ENCODE peak calls at places on chromosome 6, in nine cellular contexts. S is pancreas, X is heart left ventricle, H is cardiac muscle cell, K is fibroblast of lung, A is SJSA1, R is neural progenitor cell, Z is mammary epithelial cell, Y is GM23338. L is an unnamed sample.

GRCh38 chr6:156776841-156777576 is at the start of gene ARID1B:
- DNase-seq in H (peak), X (peak), A (peak), K (peak), Z (peak), S (peak), Y (peak), R (peak), L (peak)

GRCh38 chr6:32796848-32797776 is 19.7 kb downstream of the HLA-DOB start:
- DNase-seq in A (peak), X (peak), K (peak), S (peak), H (peak), Y (peak), Z (peak), R (peak), L (peak)

GRCh38 chr6:22421187-22421586 is 124.4 kb upstream of the PRL start:
- DNase-seq in S (no peak), Z (peak), K (no peak), X (no peak), H (no peak), A (peak), Y (no peak), R (no peak), L (no peak)

GRCh38 chr6:42158011-42158410 is 15.2 kb upstream of the GUCA1A start:
- DNase-seq in A (no peak), H (no peak), Y (no peak), R (no peak), S (no peak), Z (no peak), X (no peak), K (peak), L (no peak)

GRCh38 chr6:137641474-137642077 is 147.4 kb upstream of the OLIG3 start:
- DNase-seq in A (peak), R (peak), X (no peak), S (peak), Y (peak), H (peak), Z (peak), K (peak), L (peak)

GRCh38 chr6:154510144-154510905 is at the start of gene CNKSR3:
- DNase-seq in R (peak), X (peak), Y (peak), H (peak), A (peak), K (peak), S (peak), Z (peak), L (peak)

GRCh38 chr6:83708970-83709747 is at the start of gene SNAP91:
- DNase-seq in Y (peak), S (peak), Z (no peak), H (peak), A (no peak), X (peak), K (no peak), R (peak), L (peak)

GRCh38 chr6:94902974-94903628 is 674.2 kb upstream of the MANEA start:
- DNase-seq in H (no peak), Z (no peak), S (no peak), X (no peak), R (peak), K (no peak), A (no peak), Y (peak), L (no peak)

GRCh38 chr6:129767776-129768490 is 58.0 kb upstream of the ARHGAP18 start:
- DNase-seq in X (no peak), S (no peak), Y (no peak), A (no peak), K (peak), H (no peak), R (peak), Z (no peak), L (no peak)

GRCh38 chr6:101000334-101000733 is 119.2 kb upstream of the ASCC3 start:
- DNase-seq in H (no peak), A (no peak), S (no peak), X (no peak), Z (peak), Y (no peak), K (no peak), R (no peak), L (no peak)

GRCh38 chr6:83827050-83827449 is 26.1 kb upstream of the RIPPLY2 start:
- DNase-seq in K (no peak), Y (no peak), S (no peak), A (no peak), H (no peak), Z (peak), X (no peak), R (peak), L (no peak)

GRCh38 chr6:3489032-3489757 is 32.3 kb upstream of the SLC22A23 start:
- DNase-seq in X (no peak), A (peak), H (no peak), S (no peak), Y (peak), R (no peak), Z (peak), K (no peak), L (no peak)

GRCh38 chr6:166587631-166588413 is 1.3 kb upstream of the RAMACL start:
- DNase-seq in A (no peak), Z (no peak), H (no peak), K (no peak), Y (no peak), S (no peak), R (peak), X (no peak), L (peak)

GRCh38 chr6:24501374-24501773 is 6.6 kb downstream of the ALDH5A1 start:
- DNase-seq in H (no peak), A (no peak), Y (no peak), X (no peak), K (no peak), S (no peak), Z (no peak), R (no peak), L (no peak)

GRCh38 chr6:79215233-79215824 is 19.2 kb downstream of the HMGN3 start:
- DNase-seq in R (peak), K (peak), Z (no peak), Y (peak), H (peak), A (no peak), S (no peak), X (no peak), L (no peak)

GRCh38 chr6:152897807-152898399 is 84.9 kb downstream of the FBXO5 start:
- DNase-seq in S (peak), A (peak), R (peak), H (peak), Z (peak), Y (peak), K (peak), X (peak), L (no peak)

GRCh38 chr6:137547601-137548000 is 53.4 kb upstream of the OLIG3 start:
- DNase-seq in Y (no peak), S (no peak), X (no peak), K (no peak), Z (no peak), R (no peak), A (no peak), H (no peak), L (no peak)

GRCh38 chr6:624979-625378 is 31.9 kb downstream of the HUS1B start:
- DNase-seq in K (peak), H (peak), R (peak), S (no peak), A (peak), Y (peak), Z (no peak), X (no peak), L (no peak)

GRCh38 chr6:166635146-166635545 is 8.1 kb upstream of the RPS6KA2 start:
- DNase-seq in K (no peak), R (no peak), H (no peak), X (no peak), S (no peak), A (no peak), Y (no peak), Z (no peak), L (no peak)

GRCh38 chr6:108652375-108652774 is 91.7 kb downstream of the FOXO3 start:
- DNase-seq in Y (no peak), H (no peak), Z (no peak), X (no peak), S (no peak), R (no peak), A (no peak), K (no peak), L (no peak)

GRCh38 chr6:29647927-29648642 is 8.8 kb upstream of the MOG start:
- DNase-seq in A (no peak), K (peak), X (no peak), Y (peak), Z (peak), H (peak), R (peak), S (peak), L (no peak)

GRCh38 chr6:109660526-109660925 is 30.5 kb downstream of the AK9 start:
- DNase-seq in H (no peak), K (no peak), A (no peak), Y (no peak), Z (peak), S (no peak), R (no peak), X (no peak), L (no peak)

GRCh38 chr6:31651602-31652191 is 764 bp downstream of the BAG6 start:
- DNase-seq in X (no peak), R (peak), K (peak), Y (peak), Z (peak), A (no peak), H (peak), S (no peak), L (no peak)

GRCh38 chr6:33082702-33083101 is 6.9 kb downstream of the HLA-DPB1 start:
- DNase-seq in K (peak), Y (peak), R (peak), A (no peak), H (peak), X (no peak), Z (no peak), S (no peak), L (no peak)

GRCh38 chr6:42532038-42532669 is 31.7 kb upstream of the UBR2 start:
- DNase-seq in S (no peak), R (peak), K (peak), X (no peak), Z (peak), Y (peak), A (peak), H (peak), L (no peak)

GRCh38 chr6:21026576-21027273 is 492.5 kb downstream of the CDKAL1 start:
- DNase-seq in H (no peak), X (no peak), Z (peak), A (no peak), K (no peak), Y (no peak), S (no peak), R (no peak), L (no peak)

GRCh38 chr6:21023210-21023609 is 489.0 kb downstream of the CDKAL1 start:
- DNase-seq in H (no peak), S (no peak), Z (peak), K (no peak), R (no peak), Y (no peak), A (peak), X (no peak), L (no peak)

GRCh38 chr6:21024621-21025020 is 490.4 kb downstream of the CDKAL1 start:
- DNase-seq in K (peak), H (no peak), A (no peak), R (no peak), Y (no peak), X (no peak), S (no peak), Z (no peak), L (no peak)

GRCh38 chr6:21019614-21020013 is 485.4 kb downstream of the CDKAL1 start:
- DNase-seq in X (no peak), K (peak), H (no peak), Y (no peak), S (no peak), R (no peak), A (no peak), Z (no peak), L (no peak)

DNA sequence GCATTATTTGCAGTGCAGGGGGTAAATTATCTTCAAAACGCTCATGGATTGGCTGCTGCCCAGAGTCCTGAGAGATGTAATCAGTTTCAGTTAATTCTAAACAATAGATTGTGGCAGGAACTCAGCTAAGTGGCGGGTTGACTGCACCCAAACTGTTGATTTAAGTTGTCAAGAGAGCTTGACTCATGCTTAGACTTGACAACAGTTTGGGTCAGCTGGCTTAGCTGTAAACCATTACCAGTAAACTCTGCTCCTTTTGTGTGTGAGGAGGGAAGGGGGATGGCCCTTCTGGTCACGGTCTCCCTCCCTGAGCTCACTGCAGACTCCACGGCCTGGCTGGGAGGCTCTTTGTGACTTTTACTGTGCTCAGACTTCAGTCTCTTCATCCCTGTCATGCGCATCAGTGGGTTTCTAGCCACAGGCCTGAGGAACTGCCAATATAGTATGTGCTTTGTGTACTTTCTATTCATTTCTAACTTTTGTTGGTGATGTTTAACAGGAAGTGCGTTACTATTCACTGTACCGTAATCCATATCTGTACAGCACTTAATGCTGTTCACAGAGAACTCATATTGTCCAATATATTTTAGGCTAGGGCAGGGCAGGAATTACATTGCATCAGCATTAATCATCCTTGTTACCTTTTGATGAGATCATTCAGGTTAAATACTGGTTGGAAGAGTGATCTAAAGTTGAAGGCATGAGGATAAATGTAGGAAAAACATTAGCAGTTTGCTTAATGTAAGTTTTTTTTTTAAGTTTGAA is 488.3 kb downstream of the CDKAL1 start:
- DNase-seq in X (no peak), R (peak), A (peak), K (peak), H (no peak), Z (peak), Y (peak), S (peak), L (no peak)
- H3K27ac ChIP-seq in X (no peak), R (no peak), A (peak), K (no peak), H (no peak), Z (peak), Y (no peak), S (peak), L (no peak)

GRCh38 chr6:135780326-135780725 is 71.2 kb upstream of the PDE7B start:
- DNase-seq in S (no peak), X (no peak), Z (no peak), A (no peak), R (no peak), Y (no peak), H (no peak), K (no peak), L (no peak)

GRCh38 chr6:135784493-135784892 is 67.0 kb upstream of the PDE7B start:
- DNase-seq in A (no peak), R (no peak), H (no peak), X (no peak), K (no peak), Z (no peak), S (no peak), Y (no peak), L (no peak)

GRCh38 chr6:135779213-135779612 is 72.3 kb upstream of the PDE7B start:
- DNase-seq in H (no peak), R (no peak), Z (no peak), X (no peak), A (no peak), S (no peak), Y (no peak), K (no peak), L (no peak)

GRCh38 chr6:135782517-135782916 is 69.0 kb upstream of the PDE7B start:
- DNase-seq in R (no peak), K (peak), Z (no peak), X (no peak), A (no peak), H (no peak), S (no peak), Y (no peak), L (no peak)
- H3K27ac ChIP-seq in R (no peak), K (no peak), Z (no peak), X (no peak), A (no peak), H (no peak), S (no peak), Y (no peak), L (no peak)

GRCh38 chr6:121436172-121436965 is 923 bp downstream of the GJA1 start:
- DNase-seq in X (no peak), S (no peak), A (peak), H (peak), Z (no peak), Y (peak), R (peak), K (peak), L (no peak)

GRCh38 chr6:121439456-121440250 is 4.2 kb downstream of the GJA1 start:
- DNase-seq in S (no peak), K (no peak), A (no peak), H (no peak), R (peak), Y (no peak), Z (no peak), X (no peak), L (no peak)

GRCh38 chr6:121435444-121436069 is at the start of gene GJA1:
- DNase-seq in S (no peak), Z (peak), Y (peak), X (no peak), K (peak), A (peak), H (peak), R (peak), L (no peak)

GRCh38 chr6:121436966-121437756 is 1.7 kb downstream of the GJA1 start:
- DNase-seq in R (peak), S (peak), K (peak), A (peak), Y (peak), Z (peak), H (peak), X (peak), L (no peak)

GRCh38 chr6:121437861-121438651 is 2.6 kb downstream of the GJA1 start:
- DNase-seq in R (peak), S (peak), K (peak), H (peak), A (peak), Y (peak), Z (peak), X (no peak), L (no peak)
- H3K27ac ChIP-seq in R (peak), S (peak), K (peak), H (peak), A (peak), Y (peak), Z (peak), X (peak), L (no peak)

DNA sequence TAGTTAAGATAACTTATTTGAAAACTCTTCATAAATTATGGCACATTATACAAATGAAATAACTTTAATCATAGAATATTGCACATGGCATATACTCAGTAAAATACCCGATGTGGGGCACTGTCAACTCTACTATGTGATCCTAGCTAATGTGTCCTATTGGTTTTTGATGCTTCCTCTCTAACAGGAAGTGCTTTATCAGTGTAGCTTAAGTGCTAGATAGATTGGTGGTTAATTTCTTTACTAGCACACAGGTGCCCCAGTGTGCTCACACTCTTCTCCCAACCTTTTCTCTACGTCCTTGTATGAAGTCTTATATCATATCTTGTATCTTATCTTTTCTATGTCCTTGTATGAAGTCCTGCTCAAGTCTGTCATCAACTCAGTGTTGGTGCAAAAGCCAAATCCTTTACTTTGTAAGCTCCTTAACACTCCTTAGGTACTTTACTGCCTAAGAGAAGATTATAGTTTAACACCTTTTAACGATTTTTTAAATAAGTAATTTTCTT is 358.9 kb downstream of the CENPW start:
- DNase-seq in A (no peak), X (no peak), S (no peak), Y (no peak), R (no peak), H (no peak), Z (no peak), K (no peak), L (no peak)
- H3K27ac ChIP-seq in A (no peak), X (no peak), S (no peak), Y (no peak), R (no peak), H (no peak), Z (no peak), K (no peak), L (no peak)